ENCODE peak calls at places on chromosomes 11 and 22, in eight cellular contexts. E, B, C, O, P, F, N and H are unnamed samples.

GRCh38 chr22:19382240-19382639 is 49.3 kb downstream of the HIRA start:
- DNase-seq in E (no peak), B (no peak), C (no peak), O (no peak), P (no peak), F (no peak), N (no peak), H (no peak)

GRCh38 chr11:115151010-115151409 is 353.2 kb downstream of the CADM1 start:
- DNase-seq in E (no peak), B (no peak), C (no peak), O (no peak), P (no peak), F (no peak), N (no peak), H (no peak)

GRCh38 chr22:30286813-30287625 is 2.3 kb downstream of the CASTOR1 start:
- DNase-seq in E (peak; percentile 93), B (peak; percentile 74), C (peak; percentile 9), O (peak; percentile 61), P (no peak), F (no peak), N (peak; percentile 83), H (peak; percentile 94)

GRCh38 chr11:64164392-64165312 is 1.3 kb downstream of the MACROD1 start:
- DNase-seq in E (no peak), B (no peak), C (no peak), O (no peak), P (no peak), F (no peak), N (no peak), H (no peak)

GRCh38 chr22:42052765-42053164 is 17.8 kb downstream of the NAGA start:
- DNase-seq in E (no peak), B (no peak), C (no peak), O (no peak), P (no peak), F (no peak), N (no peak), H (no peak)

GRCh38 chr11:109421981-109422590 is at the start of gene C11orf87:
- DNase-seq in E (peak; percentile 2), B (no peak), C (peak; percentile 68), O (no peak), P (peak; percentile 66), F (no peak), N (no peak), H (no peak)

GRCh38 chr22:50190182-50190951 is 4.7 kb downstream of the TRABD start:
- DNase-seq in E (peak; percentile 81), B (no peak), C (peak; percentile 64), O (peak; percentile 83), P (no peak), F (peak; percentile 49), N (peak; percentile 90), H (peak; percentile 84)

GRCh38 chr11:74710291-74710938 is 20.8 kb downstream of the CHRDL2 start:
- DNase-seq in E (no peak), B (no peak), C (no peak), O (no peak), P (no peak), F (peak; percentile 44), N (no peak), H (no peak)

GRCh38 chr11:33747969-33748368 is 11.7 kb upstream of the CD59 start:
- DNase-seq in E (no peak), B (no peak), C (no peak), O (no peak), P (no peak), F (peak; percentile 39), N (no peak), H (no peak)

GRCh38 chr22:27919943-27920755 is 1.1 kb upstream of the PITPNB start:
- DNase-seq in E (peak; percentile 4), B (no peak), C (peak; percentile 4), O (no peak), P (no peak), F (peak; percentile 77), N (no peak), H (no peak)

GRCh38 chr11:117200813-117201515 is 1.8 kb downstream of the TAGLN start:
- DNase-seq in E (no peak), B (no peak), C (no peak), O (no peak), P (no peak), F (no peak), N (no peak), H (no peak)

GRCh38 chr11:106990322-106990721 is 28.0 kb downstream of the GUCY1A2 start:
- DNase-seq in E (no peak), B (no peak), C (no peak), O (no peak), P (peak; percentile 49), F (no peak), N (no peak), H (no peak)

GRCh38 chr11:88332851-88333250 is 4.7 kb downstream of the CTSC start:
- DNase-seq in E (no peak), B (no peak), C (no peak), O (no peak), P (no peak), F (no peak), N (no peak), H (no peak)

GRCh38 chr11:2305140-2305861 is 3.5 kb downstream of the TSPAN32 start:
- DNase-seq in E (peak; percentile 92), B (peak; percentile 86), C (peak; percentile 1), O (peak; percentile 78), P (peak; percentile 74), F (peak; percentile 60), N (peak; percentile 80), H (peak; percentile 89)

GRCh38 chr22:34489861-34490260 is 569.6 kb upstream of the LARGE1 start:
- DNase-seq in E (no peak), B (no peak), C (no peak), O (no peak), P (no peak), F (no peak), N (no peak), H (no peak)

GRCh38 chr11:72250661-72251465 is 6.9 kb upstream of the PHOX2A start:
- DNase-seq in E (no peak), B (no peak), C (no peak), O (no peak), P (no peak), F (no peak), N (no peak), H (no peak)

GRCh38 chr22:28899199-28899853 is 16.0 kb downstream of the ZNRF3 start:
- DNase-seq in E (peak; percentile 35), B (no peak), C (no peak), O (no peak), P (no peak), F (peak; percentile 54), N (no peak), H (peak; percentile 28)

GRCh38 chr11:34266987-34267386 is 90.8 kb downstream of the ABTB2 start:
- DNase-seq in E (no peak), B (no peak), C (no peak), O (no peak), P (peak; percentile 37), F (peak; percentile 31), N (no peak), H (no peak)

GRCh38 chr11:80841716-80842115 is 1400.9 kb upstream of the TENM4 start:
- DNase-seq in E (no peak), B (no peak), C (no peak), O (no peak), P (no peak), F (no peak), N (no peak), H (no peak)

GRCh38 chr22:49297286-49297870 is 530.3 kb downstream of the BRD1 start:
- DNase-seq in E (no peak), B (no peak), C (no peak), O (peak; percentile 4), P (no peak), F (no peak), N (no peak), H (no peak)

GRCh38 chr11:100876826-100877545 is 189.9 kb downstream of the ARHGAP42 start:
- DNase-seq in E (no peak), B (no peak), C (no peak), O (no peak), P (no peak), F (peak; percentile 96), N (no peak), H (no peak)

GRCh38 chr11:102226702-102227101 is 90.6 kb upstream of the BIRC3 start:
- DNase-seq in E (no peak), B (no peak), C (no peak), O (no peak), P (no peak), F (peak; percentile 25), N (no peak), H (no peak)

GRCh38 chr11:30326114-30326783 is 3.3 kb downstream of the ARL14EP start:
- DNase-seq in E (no peak), B (no peak), C (no peak), O (no peak), P (no peak), F (peak; percentile 10), N (no peak), H (no peak)

GRCh38 chr22:46113910-46114517 is 36.3 kb upstream of the PPARA start:
- DNase-seq in E (no peak), B (no peak), C (no peak), O (no peak), P (no peak), F (no peak), N (no peak), H (no peak)

GRCh38 chr11:66238786-66239413 is 29.5 kb upstream of the RAB1B start:
- DNase-seq in E (no peak), B (no peak), C (no peak), O (no peak), P (no peak), F (no peak), N (no peak), H (no peak)

GRCh38 chr11:47305734-47306483 is 36.0 kb downstream of the MADD start:
- DNase-seq in E (no peak), B (no peak), C (no peak), O (no peak), P (peak; percentile 70), F (peak; percentile 9), N (no peak), H (no peak)

GRCh38 chr11:111983187-111983986 is 41.8 kb upstream of the DLAT start:
- DNase-seq in E (no peak), B (no peak), C (no peak), O (peak; percentile 83), P (peak; percentile 47), F (no peak), N (no peak), H (no peak)

GRCh38 chr11:132142102-132142501 is 771.7 kb downstream of the NTM start:
- DNase-seq in E (no peak), B (no peak), C (peak; percentile 52), O (no peak), P (no peak), F (no peak), N (no peak), H (no peak)

GRCh38 chr11:87150936-87151335 is 113.2 kb downstream of the TMEM135 start:
- DNase-seq in E (no peak), B (no peak), C (no peak), O (no peak), P (no peak), F (peak; percentile 56), N (no peak), H (no peak)

GRCh38 chr11:8227156-8228152 is 36.2 kb downstream of the LMO1 start:
- DNase-seq in E (no peak), B (no peak), C (no peak), O (no peak), P (no peak), F (no peak), N (no peak), H (no peak)